ENCODE peak calls at places on chromosomes 3 and 15, in eight cellular contexts. H is testis, K is Panc1, W is PC-3, E is ovary, J is mucosa of descending colon, B is A549, O is esophagus squamous epithelium. D is an unnamed sample.
A peak's percentile ranks its signal among the peaks of the same experiment; 100 is the strongest.

GRCh38 chr15:33234019-33234418 is 39.5 kb upstream of the FMN1 start:
- DNase-seq in K (no peak), J (peak; percentile 36), H (no peak), E (no peak), O (no peak), B (peak; percentile 55), W (peak; percentile 80), D (no peak)

GRCh38 chr3:82353281-82354171 is 592.1 kb upstream of the GBE1 start:
- DNase-seq in O (no peak), E (peak; percentile 30), J (no peak), W (no peak), H (peak; percentile 44), B (no peak), K (no peak), D (no peak)

GRCh38 chr15:90705212-90705611 is 11.9 kb upstream of the BLM start:
- DNase-seq in W (no peak), H (no peak), B (no peak), J (no peak), O (no peak), K (no peak), E (no peak), D (no peak)

GRCh38 chr3:101042996-101043686 is 49.9 kb upstream of the ABI3BP start:
- DNase-seq in E (no peak), B (no peak), K (no peak), H (no peak), W (peak; percentile 63), J (no peak), O (no peak), D (no peak)

GRCh38 chr15:66985653-66986052 is 79.7 kb upstream of the SMAD3 start:
- DNase-seq in J (no peak), H (no peak), K (no peak), B (no peak), E (no peak), O (no peak), W (no peak), D (no peak)

GRCh38 chr3:72303926-72304325 is 519.0 kb upstream of the PROK2 start:
- DNase-seq in W (no peak), O (no peak), J (no peak), B (no peak), H (no peak), K (no peak), E (no peak), D (no peak)

GRCh38 chr3:149314807-149315578 is 18.4 kb downstream of the TM4SF18 start:
- DNase-seq in J (no peak), H (no peak), O (no peak), E (no peak), W (peak; percentile 87), K (no peak), B (no peak), D (no peak)

GRCh38 chr15:73841756-73842590 is 31.4 kb upstream of the TBC1D21 start:
- DNase-seq in J (no peak), B (no peak), W (no peak), H (no peak), K (no peak), O (no peak), E (no peak), D (no peak)

GRCh38 chr3:16302082-16302631 is 37.1 kb downstream of the OXNAD1 start:
- DNase-seq in O (no peak), B (no peak), K (no peak), H (no peak), E (no peak), J (no peak), W (no peak), D (no peak)

GRCh38 chr3:64259646-64260045 is 34.4 kb upstream of the PRICKLE2 start:
- DNase-seq in E (no peak), K (no peak), H (no peak), J (no peak), B (no peak), O (no peak), W (no peak), D (no peak)

GRCh38 chr15:77358545-77359240 is 61.2 kb downstream of the PEAK1 start:
- DNase-seq in E (no peak), H (no peak), O (no peak), K (no peak), B (no peak), J (no peak), W (no peak), D (no peak)

GRCh38 chr3:43709022-43709421 is 18.3 kb downstream of the ABHD5 start:
- DNase-seq in E (no peak), O (no peak), B (no peak), K (no peak), J (no peak), H (no peak), W (peak; percentile 23), D (no peak)

GRCh38 chr3:131216801-131217200 is 164.8 kb upstream of the NUDT16 start:
- DNase-seq in K (no peak), E (no peak), O (no peak), H (no peak), J (no peak), B (peak; percentile 23), W (peak; percentile 80), D (no peak)

GRCh38 chr15:89163271-89164055 is 57.9 kb downstream of the RLBP1 start:
- DNase-seq in H (no peak), K (no peak), B (no peak), E (no peak), O (no peak), J (no peak), W (no peak), D (no peak)
- H3K4me1 ChIP-seq in H (peaks cover 13% of the 10 kb centered on the region), K (peaks cover 15% of the 10 kb centered on the region), B (peaks cover 35% of the 10 kb centered on the region), E (peaks cover 5% of the 10 kb centered on the region), O (peaks cover 22% of the 10 kb centered on the region), J (peaks cover 5% of the 10 kb centered on the region), W (peaks cover 32% of the 10 kb centered on the region), D (peaks cover 8% of the 10 kb centered on the region)

DNA sequence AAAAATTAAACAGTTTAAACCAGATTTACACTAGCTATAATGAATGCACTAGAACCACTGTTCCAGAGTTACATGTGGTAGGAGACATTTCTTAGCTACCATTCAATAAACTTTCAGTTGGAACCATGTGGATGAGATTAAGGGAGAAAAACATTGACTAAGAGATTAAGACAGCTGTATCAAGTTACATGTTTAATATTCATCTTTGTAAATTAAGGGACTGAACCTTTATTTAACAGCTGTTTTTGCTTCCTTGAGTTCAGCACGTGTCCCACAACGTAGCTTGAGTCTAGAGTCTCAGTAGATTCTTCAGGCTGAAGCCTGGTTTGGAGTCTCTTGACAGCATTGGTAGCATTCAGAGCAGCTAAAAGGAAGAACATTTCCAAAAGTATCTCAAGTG is 27.2 kb upstream of the CFAP44 start:
- DNase-seq in J (no peak), H (no peak), B (no peak), W (no peak), E (no peak), O (no peak), K (no peak), D (no peak)
- H3K4me3 ChIP-seq in J (no peak overlapping the region), H (no peak overlapping the region), B (no peak overlapping the region), W (no peak overlapping the region), E (no peak overlapping the region), O (no peak overlapping the region), K (no peak overlapping the region), D (no peak overlapping the region)

GRCh38 chr3:170352936-170353335 is 4.6 kb upstream of the SKIL start:
- DNase-seq in K (no peak), J (no peak), W (no peak), B (no peak), E (no peak), H (no peak), O (no peak), D (no peak)

GRCh38 chr3:170355738-170356595 is 1.5 kb upstream of the SKIL start:
- DNase-seq in E (peak; percentile 54), W (no peak), O (peak; percentile 5), J (peak; percentile 54), H (peak; percentile 30), B (no peak), K (no peak), D (peak; percentile 53)

GRCh38 chr3:170346481-170347125 is 10.9 kb upstream of the SKIL start:
- DNase-seq in W (peak; percentile 59), E (no peak), J (no peak), H (no peak), O (no peak), B (peak; percentile 59), K (no peak), D (no peak)

GRCh38 chr3:170353485-170353884 is 4.0 kb upstream of the SKIL start:
- DNase-seq in E (no peak), W (no peak), O (no peak), J (no peak), K (no peak), B (no peak), H (no peak), D (no peak)

DNA sequence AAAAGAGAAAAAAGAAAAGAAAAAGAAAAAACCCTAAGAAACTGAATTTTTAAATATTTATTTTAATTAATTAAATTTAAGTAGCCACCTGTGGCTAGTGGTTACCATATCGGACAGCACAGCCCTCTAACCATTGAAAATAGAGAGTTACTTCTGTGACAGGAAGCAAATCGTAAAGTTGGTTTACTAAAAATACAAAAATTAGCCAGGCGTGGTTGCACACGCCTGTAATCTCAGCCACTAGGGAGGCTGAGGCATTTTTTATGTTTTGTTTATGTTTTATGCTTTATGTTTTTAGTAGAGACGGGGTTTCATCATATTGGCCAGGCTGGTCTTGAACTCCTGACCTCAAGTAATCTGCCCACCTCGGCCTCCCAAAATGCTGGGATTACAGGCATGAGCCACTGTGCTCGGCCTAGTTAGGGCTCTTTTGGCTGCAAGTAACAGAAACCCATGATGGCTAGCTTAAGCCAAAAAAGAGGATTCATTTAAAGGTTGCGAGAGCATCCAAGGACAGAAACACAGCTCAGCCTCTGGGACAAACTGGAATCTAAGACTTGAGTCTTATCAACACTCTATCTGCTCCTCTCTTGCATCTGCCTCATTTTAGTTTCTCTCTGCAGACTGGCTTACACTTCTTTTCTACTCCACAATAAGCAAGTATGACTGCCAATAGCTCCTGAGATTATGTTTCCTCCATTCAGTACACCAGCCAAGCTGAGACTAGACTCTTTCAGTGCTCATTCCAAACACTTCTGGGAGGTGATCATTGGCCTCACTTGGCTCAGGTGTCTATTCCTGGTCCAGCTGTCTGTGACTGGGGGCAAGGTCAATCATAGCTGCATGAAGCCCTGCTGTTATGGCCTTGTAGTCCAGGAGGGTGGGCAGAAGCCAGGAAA is 6.8 kb upstream of the SKIL start:
- DNase-seq in E (no peak), K (no peak), H (no peak), W (no peak), O (no peak), J (no peak), B (no peak), D (no peak)
- H3K4me1 ChIP-seq in E (peaks cover 1% of the 10 kb centered on the region), K (peaks cover 17% of the 10 kb centered on the region), H (peaks cover 6% of the 10 kb centered on the region), W (peaks cover 4% of the 10 kb centered on the region), O (peaks cover 4% of the 10 kb centered on the region), J (peaks cover 3% of the 10 kb centered on the region), B (peaks cover 30% of the 10 kb centered on the region), D (no peaks in the 10 kb centered on the region)

GRCh38 chr3:25511972-25512721 is 84.1 kb downstream of the RARB start:
- DNase-seq in K (no peak), O (no peak), B (no peak), H (no peak), E (no peak), J (no peak), W (no peak), D (no peak)

GRCh38 chr3:25505581-25505980 is 77.5 kb downstream of the RARB start:
- DNase-seq in B (no peak), O (no peak), K (no peak), H (no peak), E (no peak), J (no peak), W (no peak), D (no peak)

GRCh38 chr3:25508901-25509300 is 80.8 kb downstream of the RARB start:
- DNase-seq in H (no peak), J (no peak), O (no peak), E (no peak), W (peak; percentile 6), B (no peak), K (no peak), D (no peak)

GRCh38 chr3:25507811-25508210 is 79.7 kb downstream of the RARB start:
- DNase-seq in O (no peak), J (no peak), H (no peak), E (no peak), K (no peak), B (no peak), W (no peak), D (no peak)

GRCh38 chr3:25508433-25508832 is 80.4 kb downstream of the RARB start:
- DNase-seq in E (no peak), O (no peak), B (no peak), H (no peak), W (no peak), K (no peak), J (no peak), D (no peak)
- H3K4me3 ChIP-seq in E (no peak overlapping the region), O (no peak overlapping the region), B (no peak overlapping the region), H (no peak overlapping the region), W (no peak overlapping the region), K (no peak overlapping the region), J (no peak overlapping the region), D (no peak overlapping the region)

D was measured in left lung.